ENCODE peak calls at places on chromosomes 12 and 14, in seven cellular contexts. One of them, this sample, is unnamed.
A peak's percentile ranks its signal among the peaks of the same experiment; 100 is the strongest.

GRCh38 chr14:97359391-97359790 is 562.2 kb downstream of the VRK1 start:
- DNase-seq in IMR-90: no peak
- DNase-seq in A549: no peak
- DNase-seq in K562: no peak
- DNase-seq in spleen: no peak
- DNase-seq in breast epithelium: no peak
- DNase-seq in NB4: no peak
- DNase-seq in this sample: no peak

GRCh38 chr12:39846971-39847661 is 227.5 kb upstream of the ABCD2 start:
- DNase-seq in IMR-90: peak; percentile 42
- DNase-seq in A549: no peak
- DNase-seq in K562: no peak
- DNase-seq in spleen: no peak
- DNase-seq in breast epithelium: no peak
- DNase-seq in NB4: no peak
- DNase-seq in this sample: no peak

GRCh38 chr14:99872786-99873440 is 79.7 kb downstream of the EML1 start:
- DNase-seq in IMR-90: peak; percentile 11
- DNase-seq in A549: no peak
- DNase-seq in K562: no peak
- DNase-seq in spleen: no peak
- DNase-seq in breast epithelium: no peak
- DNase-seq in NB4: no peak
- DNase-seq in this sample: no peak

GRCh38 chr14:90533591-90534021 is 136.8 kb downstream of the CALM1 start:
- DNase-seq in IMR-90: no peak
- DNase-seq in A549: no peak
- DNase-seq in K562: peak; percentile 27
- DNase-seq in spleen: no peak
- DNase-seq in breast epithelium: no peak
- DNase-seq in NB4: peak; percentile 48
- DNase-seq in this sample: no peak

GRCh38 chr12:96352161-96352835 is 47.9 kb downstream of the CDK17 start:
- DNase-seq in IMR-90: no peak
- DNase-seq in A549: no peak
- DNase-seq in K562: no peak
- DNase-seq in spleen: no peak
- DNase-seq in breast epithelium: no peak
- DNase-seq in NB4: no peak
- DNase-seq in this sample: no peak

GRCh38 chr14:90644882-90645281 is 171.3 kb downstream of the TTC7B start:
- DNase-seq in IMR-90: peak; percentile 80
- DNase-seq in A549: no peak
- DNase-seq in K562: no peak
- DNase-seq in spleen: no peak
- DNase-seq in breast epithelium: no peak
- DNase-seq in NB4: peak; percentile 89
- DNase-seq in this sample: no peak

GRCh38 chr12:32502693-32503510 is 103.5 kb downstream of the FGD4 start:
- DNase-seq in IMR-90: peak; percentile 55
- DNase-seq in A549: no peak
- DNase-seq in K562: no peak
- DNase-seq in spleen: no peak
- DNase-seq in breast epithelium: peak; percentile 34
- DNase-seq in NB4: peak; percentile 60
- DNase-seq in this sample: no peak

GRCh38 chr14:104685216-104685997 is 4.0 kb upstream of the INF2 start:
- DNase-seq in IMR-90: no peak
- DNase-seq in A549: peak; percentile 65
- DNase-seq in K562: no peak
- DNase-seq in spleen: no peak
- DNase-seq in breast epithelium: no peak
- DNase-seq in NB4: peak; percentile 40
- DNase-seq in this sample: no peak

GRCh38 chr12:99976762-99977161 is 8.0 kb downstream of the ANKS1B start:
- DNase-seq in IMR-90: no peak
- DNase-seq in A549: no peak
- DNase-seq in K562: no peak
- DNase-seq in spleen: no peak
- DNase-seq in breast epithelium: no peak
- DNase-seq in NB4: peak; percentile 57
- DNase-seq in this sample: no peak

GRCh38 chr12:87866602-87867292 is 162.5 kb downstream of the C12orf50 start:
- DNase-seq in IMR-90: peak; percentile 50
- DNase-seq in A549: peak; percentile 34
- DNase-seq in K562: no peak
- DNase-seq in spleen: no peak
- DNase-seq in breast epithelium: no peak
- DNase-seq in NB4: peak; percentile 30
- DNase-seq in this sample: peak; percentile 0

GRCh38 chr14:21428930-21429329 is 27.0 kb downstream of the CHD8 start:
- DNase-seq in IMR-90: no peak
- DNase-seq in A549: no peak
- DNase-seq in K562: no peak
- DNase-seq in spleen: no peak
- DNase-seq in breast epithelium: no peak
- DNase-seq in NB4: no peak
- DNase-seq in this sample: no peak

GRCh38 chr12:111408686-111409402 is 3.1 kb downstream of the SH2B3 start:
- DNase-seq in IMR-90: no peak
- DNase-seq in A549: no peak
- DNase-seq in K562: no peak
- DNase-seq in spleen: no peak
- DNase-seq in breast epithelium: no peak
- DNase-seq in NB4: no peak
- DNase-seq in this sample: peak; percentile 36

GRCh38 chr14:73633517-73634332 is 11.1 kb upstream of the DNAL1 start:
- DNase-seq in IMR-90: peak; percentile 69
- DNase-seq in A549: peak; percentile 77
- DNase-seq in K562: peak; percentile 33
- DNase-seq in spleen: peak; percentile 87
- DNase-seq in breast epithelium: peak; percentile 32
- DNase-seq in NB4: peak; percentile 60
- DNase-seq in this sample: peak; percentile 82

GRCh38 chr14:22837750-22838538 is 1.6 kb downstream of the MMP14 start:
- DNase-seq in IMR-90: peak; percentile 33
- DNase-seq in A549: no peak
- DNase-seq in K562: no peak
- DNase-seq in spleen: peak; percentile 66
- DNase-seq in breast epithelium: no peak
- DNase-seq in NB4: peak; percentile 74
- DNase-seq in this sample: no peak

GRCh38 chr12:113302925-113303640 is 31.8 kb downstream of the SLC8B1 start:
- DNase-seq in IMR-90: no peak
- DNase-seq in A549: no peak
- DNase-seq in K562: no peak
- DNase-seq in spleen: no peak
- DNase-seq in breast epithelium: no peak
- DNase-seq in NB4: peak; percentile 79
- DNase-seq in this sample: no peak

GRCh38 chr12:57740656-57741412 is 2.3 kb upstream of the AGAP2 start:
- DNase-seq in IMR-90: no peak
- DNase-seq in A549: no peak
- DNase-seq in K562: no peak
- DNase-seq in spleen: peak; percentile 92
- DNase-seq in breast epithelium: no peak
- DNase-seq in NB4: peak; percentile 84
- DNase-seq in this sample: no peak

GRCh38 chr12:26741828-26742227 is 91.2 kb downstream of the ITPR2 start:
- DNase-seq in IMR-90: no peak
- DNase-seq in A549: no peak
- DNase-seq in K562: no peak
- DNase-seq in spleen: no peak
- DNase-seq in breast epithelium: no peak
- DNase-seq in NB4: no peak
- DNase-seq in this sample: no peak

GRCh38 chr12:81610955-81611889 is 147.9 kb downstream of the PPFIA2 start:
- DNase-seq in IMR-90: peak; percentile 1
- DNase-seq in A549: peak; percentile 51
- DNase-seq in K562: no peak
- DNase-seq in spleen: peak; percentile 59
- DNase-seq in breast epithelium: no peak
- DNase-seq in NB4: peak; percentile 27
- DNase-seq in this sample: no peak

GRCh38 chr14:75132374-75133086 is 5.7 kb upstream of the NEK9 start:
- DNase-seq in IMR-90: peak; percentile 74
- DNase-seq in A549: peak; percentile 83
- DNase-seq in K562: peak; percentile 22
- DNase-seq in spleen: no peak
- DNase-seq in breast epithelium: peak; percentile 51
- DNase-seq in NB4: peak; percentile 81
- DNase-seq in this sample: peak; percentile 91

DNA sequence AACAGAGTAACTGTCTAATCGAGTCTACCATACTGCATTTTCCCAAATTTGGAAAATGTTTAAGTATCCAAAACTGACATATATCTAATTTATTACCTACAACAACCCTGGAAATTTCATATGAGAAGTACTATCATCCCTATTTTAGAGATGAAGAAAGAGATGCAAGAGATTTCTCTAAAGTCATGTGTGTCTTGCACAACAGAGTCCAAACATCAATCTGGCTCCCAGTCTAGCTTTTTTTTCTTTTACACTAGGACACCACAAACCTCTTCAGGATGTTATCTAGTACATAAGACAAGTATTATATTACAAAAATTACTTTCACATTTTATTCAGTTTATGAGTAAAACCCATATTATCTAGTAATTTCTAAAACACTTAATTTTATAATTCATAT is 39.1 kb downstream of the CAPS2 start:
- DNase-seq in IMR-90: no peak
- DNase-seq in A549: no peak
- DNase-seq in K562: no peak
- DNase-seq in spleen: no peak
- DNase-seq in breast epithelium: no peak
- DNase-seq in NB4: no peak
- DNase-seq in this sample: no peak
- TF ChIP-seq POLR2A in IMR-90: no peak
- TF ChIP-seq POLR2A in A549: no peak
- TF ChIP-seq POLR2A in K562: no peak
- TF ChIP-seq POLR2A in spleen: no peak
- TF ChIP-seq POLR2A in breast epithelium: no peak
- TF ChIP-seq POLR2A in NB4: no peak
- TF ChIP-seq POLR2A in this sample: no peak

DNA sequence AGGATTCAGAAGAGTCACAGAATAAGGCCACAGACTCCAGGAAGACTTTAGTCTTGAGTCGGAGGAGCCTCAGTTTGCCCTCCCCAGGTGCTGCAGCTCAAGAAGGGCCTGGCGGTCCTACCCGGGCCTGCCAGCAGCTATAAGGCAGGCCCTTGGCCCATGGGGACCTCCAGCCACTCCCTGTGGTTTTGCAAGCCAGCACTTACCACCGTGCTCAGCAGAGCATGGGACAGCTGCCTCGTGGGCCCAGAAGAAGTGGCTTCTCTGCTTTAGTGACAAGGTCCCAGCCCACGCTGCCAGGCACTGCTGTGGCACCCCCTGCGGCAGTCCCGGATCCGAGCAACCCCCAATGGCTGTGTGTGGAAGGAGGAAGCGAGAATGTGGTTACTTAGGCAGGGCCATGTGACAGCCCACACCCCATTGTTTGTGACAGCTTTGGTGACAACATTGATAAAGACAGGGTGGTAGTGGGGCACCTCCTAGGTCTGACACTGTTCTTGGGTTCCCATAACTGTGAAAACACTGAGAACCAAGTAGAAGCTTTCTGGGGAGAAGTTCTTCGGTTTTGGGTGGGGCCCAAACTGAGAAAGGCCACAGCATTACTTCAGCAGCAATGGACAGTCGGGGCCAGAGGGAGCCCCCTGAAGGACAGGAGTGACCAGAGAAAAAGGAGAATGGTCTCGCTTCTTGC is at the start of gene SELPLG:
- DNase-seq in IMR-90: no peak
- DNase-seq in A549: no peak
- DNase-seq in K562: peak; percentile 50
- DNase-seq in spleen: peak; percentile 98
- DNase-seq in breast epithelium: peak; percentile 50
- DNase-seq in NB4: peak; percentile 98
- DNase-seq in this sample: peak; percentile 79
- TF ChIP-seq POLR2A in IMR-90: no peak
- TF ChIP-seq POLR2A in A549: no peak
- TF ChIP-seq POLR2A in K562: no peak
- TF ChIP-seq POLR2A in spleen: peak; percentile 61
- TF ChIP-seq POLR2A in breast epithelium: no peak
- TF ChIP-seq POLR2A in NB4: peak; percentile 43
- TF ChIP-seq POLR2A in this sample: peak; percentile 82

GRCh38 chr14:35398095-35398584 is 6.4 kb downstream of the NFKBIA start:
- DNase-seq in IMR-90: no peak
- DNase-seq in A549: no peak
- DNase-seq in K562: no peak
- DNase-seq in spleen: no peak
- DNase-seq in breast epithelium: no peak
- DNase-seq in NB4: no peak
- DNase-seq in this sample: no peak

GRCh38 chr14:35401422-35401729 is 3.2 kb downstream of the NFKBIA start:
- DNase-seq in IMR-90: no peak
- DNase-seq in A549: no peak
- DNase-seq in K562: no peak
- DNase-seq in spleen: no peak
- DNase-seq in breast epithelium: no peak
- DNase-seq in NB4: no peak
- DNase-seq in this sample: no peak

GRCh38 chr14:35400707-35401421 is 3.7 kb downstream of the NFKBIA start:
- DNase-seq in IMR-90: no peak
- DNase-seq in A549: no peak
- DNase-seq in K562: no peak
- DNase-seq in spleen: peak; percentile 84
- DNase-seq in breast epithelium: no peak
- DNase-seq in NB4: peak; percentile 87
- DNase-seq in this sample: no peak

GRCh38 chr14:35401853-35402252 is 2.7 kb downstream of the NFKBIA start:
- DNase-seq in IMR-90: peak; percentile 54
- DNase-seq in A549: no peak
- DNase-seq in K562: no peak
- DNase-seq in spleen: no peak
- DNase-seq in breast epithelium: no peak
- DNase-seq in NB4: no peak
- DNase-seq in this sample: no peak

GRCh38 chr14:35399083-35399807 is 5.3 kb downstream of the NFKBIA start:
- DNase-seq in IMR-90: no peak
- DNase-seq in A549: no peak
- DNase-seq in K562: no peak
- DNase-seq in spleen: no peak
- DNase-seq in breast epithelium: no peak
- DNase-seq in NB4: no peak
- DNase-seq in this sample: no peak
- TF ChIP-seq POLR2A in IMR-90: peak; percentile 4
- TF ChIP-seq POLR2A in A549: no peak
- TF ChIP-seq POLR2A in K562: no peak
- TF ChIP-seq POLR2A in spleen: no peak
- TF ChIP-seq POLR2A in breast epithelium: no peak
- TF ChIP-seq POLR2A in NB4: no peak
- TF ChIP-seq POLR2A in this sample: no peak

DNA sequence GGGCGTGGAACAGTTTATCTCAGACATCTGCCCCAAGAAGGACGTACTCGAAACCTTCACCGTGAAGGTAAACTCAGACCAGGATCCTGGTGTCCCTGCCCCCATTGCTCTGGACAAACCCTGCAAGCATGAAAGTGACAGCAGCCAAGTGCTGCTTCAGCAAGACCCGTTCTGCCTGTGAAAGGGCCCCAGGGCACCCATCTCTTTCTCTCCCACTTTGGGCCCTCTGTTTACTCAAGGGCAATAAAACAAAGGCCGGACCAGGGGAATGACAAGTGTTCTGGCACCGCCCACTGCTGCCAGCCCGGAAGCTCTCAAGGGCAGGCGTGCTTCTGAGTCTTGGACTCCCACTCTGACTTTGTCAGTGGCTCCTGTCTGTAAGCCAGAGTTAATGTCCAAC is 35.3 kb downstream of the CD9 start:
- DNase-seq in IMR-90: no peak
- DNase-seq in A549: no peak
- DNase-seq in K562: no peak
- DNase-seq in spleen: peak; percentile 79
- DNase-seq in breast epithelium: peak; percentile 80
- DNase-seq in NB4: no peak
- DNase-seq in this sample: no peak
- TF ChIP-seq POLR2A in IMR-90: no peak
- TF ChIP-seq POLR2A in A549: no peak
- TF ChIP-seq POLR2A in K562: no peak
- TF ChIP-seq POLR2A in spleen: no peak
- TF ChIP-seq POLR2A in breast epithelium: no peak
- TF ChIP-seq POLR2A in NB4: no peak
- TF ChIP-seq POLR2A in this sample: no peak

This sample was measured in erythroblast.